ENCODE peak calls at places on chromosome 17, in nine cellular contexts. One of them, this sample, is unnamed. For H3K9me3, the result is how much of the 10 kb centered on the place peaks cover.

GRCh38 chr17:64221679-64222078 is 41.4 kb downstream of the TEX2 start:
- DNase-seq in OCI-LY7: no peak
- DNase-seq in upper lobe of right lung: no peak
- DNase-seq in thoracic aorta: no peak
- DNase-seq in tibial nerve: no peak
- DNase-seq in AG04450: no peak
- DNase-seq in heart left ventricle: no peak
- DNase-seq in DND-41: no peak
- DNase-seq in astrocyte: no peak
- DNase-seq in this sample: no peak

GRCh38 chr17:46943511-46944393 is 20.8 kb downstream of the GOSR2 start:
- DNase-seq in OCI-LY7: no peak
- DNase-seq in upper lobe of right lung: no peak
- DNase-seq in thoracic aorta: no peak
- DNase-seq in tibial nerve: peak
- DNase-seq in AG04450: no peak
- DNase-seq in heart left ventricle: peak
- DNase-seq in DND-41: no peak
- DNase-seq in astrocyte: peak
- DNase-seq in this sample: no peak

GRCh38 chr17:39018267-39019134 is 51.3 kb upstream of the FBXO47 start:
- DNase-seq in OCI-LY7: peak
- DNase-seq in upper lobe of right lung: no peak
- DNase-seq in thoracic aorta: no peak
- DNase-seq in tibial nerve: no peak
- DNase-seq in AG04450: no peak
- DNase-seq in heart left ventricle: no peak
- DNase-seq in DND-41: no peak
- DNase-seq in astrocyte: no peak
- DNase-seq in this sample: no peak

GRCh38 chr17:31535581-31535981 is 144.1 kb downstream of the RAB11FIP4 start:
- DNase-seq in OCI-LY7: peak
- DNase-seq in upper lobe of right lung: no peak
- DNase-seq in thoracic aorta: no peak
- DNase-seq in tibial nerve: no peak
- DNase-seq in AG04450: no peak
- DNase-seq in heart left ventricle: no peak
- DNase-seq in DND-41: no peak
- DNase-seq in astrocyte: no peak
- DNase-seq in this sample: no peak

GRCh38 chr17:72978593-72979218 is 113.8 kb downstream of the SLC39A11 start:
- DNase-seq in OCI-LY7: no peak
- DNase-seq in upper lobe of right lung: no peak
- DNase-seq in thoracic aorta: no peak
- DNase-seq in tibial nerve: no peak
- DNase-seq in AG04450: no peak
- DNase-seq in heart left ventricle: no peak
- DNase-seq in DND-41: no peak
- DNase-seq in astrocyte: no peak
- DNase-seq in this sample: no peak

GRCh38 chr17:153851-154250 is 16.5 kb downstream of the SCGB1C2 start:
- DNase-seq in OCI-LY7: no peak
- DNase-seq in upper lobe of right lung: peak
- DNase-seq in thoracic aorta: no peak
- DNase-seq in tibial nerve: no peak
- DNase-seq in AG04450: no peak
- DNase-seq in heart left ventricle: no peak
- DNase-seq in DND-41: no peak
- DNase-seq in astrocyte: no peak
- DNase-seq in this sample: no peak

GRCh38 chr17:27644586-27644985 is 13.6 kb downstream of the LGALS9 start:
- DNase-seq in OCI-LY7: no peak
- DNase-seq in upper lobe of right lung: no peak
- DNase-seq in thoracic aorta: no peak
- DNase-seq in tibial nerve: peak
- DNase-seq in AG04450: no peak
- DNase-seq in heart left ventricle: peak
- DNase-seq in DND-41: no peak
- DNase-seq in astrocyte: no peak
- DNase-seq in this sample: peak

GRCh38 chr17:307741-308507 is 44.7 kb downstream of the RPH3AL start:
- DNase-seq in OCI-LY7: no peak
- DNase-seq in upper lobe of right lung: no peak
- DNase-seq in thoracic aorta: no peak
- DNase-seq in tibial nerve: peak
- DNase-seq in AG04450: no peak
- DNase-seq in heart left ventricle: peak
- DNase-seq in DND-41: no peak
- DNase-seq in astrocyte: no peak
- DNase-seq in this sample: peak

GRCh38 chr17:40602445-40603443 is 37.5 kb upstream of the CCR7 start:
- DNase-seq in OCI-LY7: no peak
- DNase-seq in upper lobe of right lung: no peak
- DNase-seq in thoracic aorta: no peak
- DNase-seq in tibial nerve: no peak
- DNase-seq in AG04450: no peak
- DNase-seq in heart left ventricle: no peak
- DNase-seq in DND-41: no peak
- DNase-seq in astrocyte: no peak
- DNase-seq in this sample: no peak

GRCh38 chr17:35892091-35892637 is 12.0 kb upstream of the CCL5 start:
- DNase-seq in OCI-LY7: no peak
- DNase-seq in upper lobe of right lung: no peak
- DNase-seq in thoracic aorta: no peak
- DNase-seq in tibial nerve: no peak
- DNase-seq in AG04450: no peak
- DNase-seq in heart left ventricle: no peak
- DNase-seq in DND-41: no peak
- DNase-seq in astrocyte: no peak
- DNase-seq in this sample: no peak

GRCh38 chr17:41547921-41548843 is 20.1 kb upstream of the KRT19 start:
- DNase-seq in OCI-LY7: no peak
- DNase-seq in upper lobe of right lung: peak
- DNase-seq in thoracic aorta: peak
- DNase-seq in tibial nerve: no peak
- DNase-seq in AG04450: peak
- DNase-seq in heart left ventricle: peak
- DNase-seq in DND-41: peak
- DNase-seq in astrocyte: peak
- DNase-seq in this sample: peak

GRCh38 chr17:50167371-50167770 is 1.6 kb downstream of the SGCA start:
- DNase-seq in OCI-LY7: no peak
- DNase-seq in upper lobe of right lung: no peak
- DNase-seq in thoracic aorta: no peak
- DNase-seq in tibial nerve: no peak
- DNase-seq in AG04450: no peak
- DNase-seq in heart left ventricle: peak
- DNase-seq in DND-41: no peak
- DNase-seq in astrocyte: no peak
- DNase-seq in this sample: peak

GRCh38 chr17:72456026-72456569 is 335.3 kb downstream of the SOX9 start:
- DNase-seq in OCI-LY7: no peak
- DNase-seq in upper lobe of right lung: no peak
- DNase-seq in thoracic aorta: no peak
- DNase-seq in tibial nerve: no peak
- DNase-seq in AG04450: no peak
- DNase-seq in heart left ventricle: no peak
- DNase-seq in DND-41: no peak
- DNase-seq in astrocyte: peak
- DNase-seq in this sample: no peak

GRCh38 chr17:38564869-38565268 is 40.9 kb downstream of the SRCIN1 start:
- DNase-seq in OCI-LY7: no peak
- DNase-seq in upper lobe of right lung: no peak
- DNase-seq in thoracic aorta: no peak
- DNase-seq in tibial nerve: no peak
- DNase-seq in AG04450: no peak
- DNase-seq in heart left ventricle: no peak
- DNase-seq in DND-41: no peak
- DNase-seq in astrocyte: no peak
- DNase-seq in this sample: no peak

GRCh38 chr17:34579017-34579946 is at the start of gene TMEM132E:
- DNase-seq in OCI-LY7: no peak
- DNase-seq in upper lobe of right lung: peak
- DNase-seq in thoracic aorta: peak
- DNase-seq in tibial nerve: peak
- DNase-seq in AG04450: no peak
- DNase-seq in heart left ventricle: peak
- DNase-seq in DND-41: no peak
- DNase-seq in astrocyte: peak
- DNase-seq in this sample: peak

GRCh38 chr17:80499961-80500665 is 23.7 kb upstream of the NPTX1 start:
- DNase-seq in OCI-LY7: no peak
- DNase-seq in upper lobe of right lung: no peak
- DNase-seq in thoracic aorta: no peak
- DNase-seq in tibial nerve: no peak
- DNase-seq in AG04450: no peak
- DNase-seq in heart left ventricle: no peak
- DNase-seq in DND-41: no peak
- DNase-seq in astrocyte: no peak
- DNase-seq in this sample: no peak

GRCh38 chr17:47821031-47821423 is 567 bp downstream of the OSBPL7 start:
- DNase-seq in OCI-LY7: no peak
- DNase-seq in upper lobe of right lung: no peak
- DNase-seq in thoracic aorta: no peak
- DNase-seq in tibial nerve: no peak
- DNase-seq in AG04450: no peak
- DNase-seq in heart left ventricle: no peak
- DNase-seq in DND-41: peak
- DNase-seq in astrocyte: no peak
- DNase-seq in this sample: no peak

GRCh38 chr17:34378664-34379101 is 15.7 kb upstream of the CCL1 start:
- DNase-seq in OCI-LY7: peak
- DNase-seq in upper lobe of right lung: no peak
- DNase-seq in thoracic aorta: no peak
- DNase-seq in tibial nerve: no peak
- DNase-seq in AG04450: no peak
- DNase-seq in heart left ventricle: peak
- DNase-seq in DND-41: peak
- DNase-seq in astrocyte: no peak
- DNase-seq in this sample: no peak

GRCh38 chr17:5179003-5179402 is 12.7 kb downstream of the ZNF594 start:
- DNase-seq in OCI-LY7: no peak
- DNase-seq in upper lobe of right lung: no peak
- DNase-seq in thoracic aorta: no peak
- DNase-seq in tibial nerve: no peak
- DNase-seq in AG04450: no peak
- DNase-seq in heart left ventricle: no peak
- DNase-seq in DND-41: no peak
- DNase-seq in astrocyte: no peak
- DNase-seq in this sample: no peak
- H3K9me3 ChIP-seq in OCI-LY7: under half
- H3K9me3 ChIP-seq in upper lobe of right lung: half or more
- H3K9me3 ChIP-seq in thoracic aorta: half or more
- H3K9me3 ChIP-seq in tibial nerve: half or more
- H3K9me3 ChIP-seq in AG04450: half or more
- H3K9me3 ChIP-seq in heart left ventricle: half or more
- H3K9me3 ChIP-seq in DND-41: half or more
- H3K9me3 ChIP-seq in astrocyte: half or more
- H3K9me3 ChIP-seq in this sample: half or more

DNA sequence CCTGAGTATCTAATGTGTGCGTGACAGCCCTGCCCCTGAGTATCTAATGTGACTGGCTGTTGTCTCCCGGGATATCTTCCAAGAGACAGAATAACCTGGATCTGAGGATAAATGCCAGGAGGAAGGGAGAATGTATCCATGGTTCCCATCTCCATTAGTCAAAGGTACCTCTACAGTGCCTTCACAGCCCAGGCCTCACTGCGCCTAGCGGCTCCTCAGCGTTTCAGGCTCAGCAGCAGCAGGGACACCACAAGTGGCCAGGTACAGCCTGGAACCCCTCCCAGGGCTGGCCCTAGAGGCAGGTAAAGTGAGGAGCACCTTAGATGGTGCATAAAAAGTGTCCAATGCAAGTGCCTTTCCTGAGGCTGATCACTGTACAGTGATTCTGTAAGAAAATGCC is 32.0 kb downstream of the SOCS3 start:
- DNase-seq in OCI-LY7: no peak
- DNase-seq in upper lobe of right lung: no peak
- DNase-seq in thoracic aorta: no peak
- DNase-seq in tibial nerve: no peak
- DNase-seq in AG04450: no peak
- DNase-seq in heart left ventricle: no peak
- DNase-seq in DND-41: no peak
- DNase-seq in astrocyte: no peak
- DNase-seq in this sample: no peak
- TF ChIP-seq CTCF in OCI-LY7: no peak
- TF ChIP-seq CTCF in upper lobe of right lung: no peak
- TF ChIP-seq CTCF in thoracic aorta: no peak
- TF ChIP-seq CTCF in tibial nerve: no peak
- TF ChIP-seq CTCF in AG04450: no peak
- TF ChIP-seq CTCF in heart left ventricle: no peak
- TF ChIP-seq CTCF in DND-41: no peak
- TF ChIP-seq CTCF in astrocyte: no peak
- TF ChIP-seq CTCF in this sample: no peak

GRCh38 chr17:82949361-82949760 is 109.5 kb upstream of the ZNF750 start:
- DNase-seq in OCI-LY7: no peak
- DNase-seq in upper lobe of right lung: peak
- DNase-seq in thoracic aorta: no peak
- DNase-seq in tibial nerve: no peak
- DNase-seq in AG04450: no peak
- DNase-seq in heart left ventricle: no peak
- DNase-seq in DND-41: no peak
- DNase-seq in astrocyte: no peak
- DNase-seq in this sample: no peak

GRCh38 chr17:82946081-82946480 is 106.3 kb upstream of the ZNF750 start:
- DNase-seq in OCI-LY7: no peak
- DNase-seq in upper lobe of right lung: no peak
- DNase-seq in thoracic aorta: no peak
- DNase-seq in tibial nerve: no peak
- DNase-seq in AG04450: no peak
- DNase-seq in heart left ventricle: no peak
- DNase-seq in DND-41: no peak
- DNase-seq in astrocyte: no peak
- DNase-seq in this sample: no peak

GRCh38 chr17:82948957-82949356 is 109.1 kb upstream of the ZNF750 start:
- DNase-seq in OCI-LY7: no peak
- DNase-seq in upper lobe of right lung: no peak
- DNase-seq in thoracic aorta: no peak
- DNase-seq in tibial nerve: no peak
- DNase-seq in AG04450: no peak
- DNase-seq in heart left ventricle: no peak
- DNase-seq in DND-41: no peak
- DNase-seq in astrocyte: no peak
- DNase-seq in this sample: no peak

GRCh38 chr17:82948081-82948511 is 108.3 kb upstream of the ZNF750 start:
- DNase-seq in OCI-LY7: no peak
- DNase-seq in upper lobe of right lung: peak
- DNase-seq in thoracic aorta: no peak
- DNase-seq in tibial nerve: no peak
- DNase-seq in AG04450: no peak
- DNase-seq in heart left ventricle: no peak
- DNase-seq in DND-41: no peak
- DNase-seq in astrocyte: no peak
- DNase-seq in this sample: no peak

GRCh38 chr17:82947051-82947991 is 107.5 kb upstream of the ZNF750 start:
- DNase-seq in OCI-LY7: no peak
- DNase-seq in upper lobe of right lung: peak
- DNase-seq in thoracic aorta: no peak
- DNase-seq in tibial nerve: no peak
- DNase-seq in AG04450: no peak
- DNase-seq in heart left ventricle: no peak
- DNase-seq in DND-41: no peak
- DNase-seq in astrocyte: no peak
- DNase-seq in this sample: no peak
- H3K9me3 ChIP-seq in OCI-LY7: under half
- H3K9me3 ChIP-seq in upper lobe of right lung: under half
- H3K9me3 ChIP-seq in thoracic aorta: under half
- H3K9me3 ChIP-seq in tibial nerve: under half
- H3K9me3 ChIP-seq in AG04450: half or more
- H3K9me3 ChIP-seq in heart left ventricle: under half
- H3K9me3 ChIP-seq in DND-41: under half
- H3K9me3 ChIP-seq in astrocyte: under half
- H3K9me3 ChIP-seq in this sample: under half

GRCh38 chr17:78313735-78314648 is 45.9 kb downstream of the SOCS3 start:
- DNase-seq in OCI-LY7: peak
- DNase-seq in upper lobe of right lung: peak
- DNase-seq in thoracic aorta: no peak
- DNase-seq in tibial nerve: no peak
- DNase-seq in AG04450: no peak
- DNase-seq in heart left ventricle: peak
- DNase-seq in DND-41: peak
- DNase-seq in astrocyte: peak
- DNase-seq in this sample: peak
- TF ChIP-seq CTCF in OCI-LY7: no peak
- TF ChIP-seq CTCF in upper lobe of right lung: no peak
- TF ChIP-seq CTCF in thoracic aorta: no peak
- TF ChIP-seq CTCF in tibial nerve: no peak
- TF ChIP-seq CTCF in AG04450: no peak
- TF ChIP-seq CTCF in heart left ventricle: no peak
- TF ChIP-seq CTCF in DND-41: peak
- TF ChIP-seq CTCF in astrocyte: no peak
- TF ChIP-seq CTCF in this sample: no peak